ENCODE peak calls at places on chromosomes 11 and 22, in nine cellular contexts. One of them, this sample, is unnamed. For H3K4me1, the result is how much of the 10 kb centered on the place peaks cover.

GRCh38 chr11:96426356-96427103 is 36.7 kb downstream of the JRKL start:
- DNase-seq in uterus: no peak
- DNase-seq in tibial artery: no peak
- DNase-seq in kidney: no peak
- DNase-seq in A549: peak
- DNase-seq in testis: no peak
- DNase-seq in fibroblast of lung: peak
- DNase-seq in adrenal gland: no peak
- DNase-seq in breast epithelium: no peak
- DNase-seq in this sample: no peak

GRCh38 chr22:20494978-20495860 is at the start of gene KLHL22:
- DNase-seq in uterus: no peak
- DNase-seq in tibial artery: peak
- DNase-seq in kidney: peak
- DNase-seq in A549: no peak
- DNase-seq in testis: no peak
- DNase-seq in fibroblast of lung: peak
- DNase-seq in adrenal gland: peak
- DNase-seq in breast epithelium: no peak
- DNase-seq in this sample: peak

GRCh38 chr11:15195454-15196200 is 80.9 kb downstream of the INSC start:
- DNase-seq in uterus: no peak
- DNase-seq in tibial artery: no peak
- DNase-seq in kidney: no peak
- DNase-seq in A549: no peak
- DNase-seq in testis: no peak
- DNase-seq in fibroblast of lung: no peak
- DNase-seq in adrenal gland: no peak
- DNase-seq in breast epithelium: no peak
- DNase-seq in this sample: no peak

GRCh38 chr11:116946414-116946813 is 109.0 kb upstream of the APOA1 start:
- DNase-seq in uterus: no peak
- DNase-seq in tibial artery: no peak
- DNase-seq in kidney: no peak
- DNase-seq in A549: no peak
- DNase-seq in testis: no peak
- DNase-seq in fibroblast of lung: no peak
- DNase-seq in adrenal gland: no peak
- DNase-seq in breast epithelium: no peak
- DNase-seq in this sample: no peak

GRCh38 chr22:19797631-19798319 is 37.2 kb downstream of the TBX1 start:
- DNase-seq in uterus: no peak
- DNase-seq in tibial artery: no peak
- DNase-seq in kidney: peak
- DNase-seq in A549: no peak
- DNase-seq in testis: no peak
- DNase-seq in fibroblast of lung: no peak
- DNase-seq in adrenal gland: no peak
- DNase-seq in breast epithelium: no peak
- DNase-seq in this sample: no peak

GRCh38 chr22:31039393-31039792 is 41.7 kb upstream of the SMTN start:
- DNase-seq in uterus: peak
- DNase-seq in tibial artery: no peak
- DNase-seq in kidney: peak
- DNase-seq in A549: no peak
- DNase-seq in testis: peak
- DNase-seq in fibroblast of lung: peak
- DNase-seq in adrenal gland: peak
- DNase-seq in breast epithelium: no peak
- DNase-seq in this sample: peak

GRCh38 chr22:40216041-40216756 is 38.5 kb downstream of the TNRC6B start:
- DNase-seq in uterus: no peak
- DNase-seq in tibial artery: no peak
- DNase-seq in kidney: no peak
- DNase-seq in A549: no peak
- DNase-seq in testis: no peak
- DNase-seq in fibroblast of lung: no peak
- DNase-seq in adrenal gland: no peak
- DNase-seq in breast epithelium: no peak
- DNase-seq in this sample: no peak

GRCh38 chr11:126485021-126485781 is 129.7 kb downstream of the ST3GAL4 start:
- DNase-seq in uterus: no peak
- DNase-seq in tibial artery: no peak
- DNase-seq in kidney: no peak
- DNase-seq in A549: no peak
- DNase-seq in testis: no peak
- DNase-seq in fibroblast of lung: peak
- DNase-seq in adrenal gland: no peak
- DNase-seq in breast epithelium: no peak
- DNase-seq in this sample: no peak

GRCh38 chr11:68609761-68610160 is 74.6 kb upstream of the GAL start:
- DNase-seq in uterus: no peak
- DNase-seq in tibial artery: no peak
- DNase-seq in kidney: no peak
- DNase-seq in A549: no peak
- DNase-seq in testis: no peak
- DNase-seq in fibroblast of lung: no peak
- DNase-seq in adrenal gland: no peak
- DNase-seq in breast epithelium: no peak
- DNase-seq in this sample: no peak

GRCh38 chr11:94201004-94201465 is 72.4 kb downstream of the PANX1 start:
- DNase-seq in uterus: no peak
- DNase-seq in tibial artery: no peak
- DNase-seq in kidney: no peak
- DNase-seq in A549: peak
- DNase-seq in testis: no peak
- DNase-seq in fibroblast of lung: peak
- DNase-seq in adrenal gland: no peak
- DNase-seq in breast epithelium: no peak
- DNase-seq in this sample: no peak

GRCh38 chr11:67050139-67050538 is 6.5 kb upstream of the RHOD start:
- DNase-seq in uterus: no peak
- DNase-seq in tibial artery: no peak
- DNase-seq in kidney: no peak
- DNase-seq in A549: no peak
- DNase-seq in testis: no peak
- DNase-seq in fibroblast of lung: no peak
- DNase-seq in adrenal gland: no peak
- DNase-seq in breast epithelium: no peak
- DNase-seq in this sample: no peak

GRCh38 chr11:122763108-122763507 is 75.2 kb upstream of the CRTAM start:
- DNase-seq in uterus: no peak
- DNase-seq in tibial artery: no peak
- DNase-seq in kidney: no peak
- DNase-seq in A549: no peak
- DNase-seq in testis: no peak
- DNase-seq in fibroblast of lung: no peak
- DNase-seq in adrenal gland: no peak
- DNase-seq in breast epithelium: no peak
- DNase-seq in this sample: no peak

GRCh38 chr22:27212617-27213177 is 555.3 kb downstream of the MIAT start:
- DNase-seq in uterus: peak
- DNase-seq in tibial artery: peak
- DNase-seq in kidney: no peak
- DNase-seq in A549: peak
- DNase-seq in testis: peak
- DNase-seq in fibroblast of lung: peak
- DNase-seq in adrenal gland: peak
- DNase-seq in breast epithelium: peak
- DNase-seq in this sample: peak

GRCh38 chr11:102306048-102306575 is 11.2 kb upstream of the BIRC3 start:
- DNase-seq in uterus: no peak
- DNase-seq in tibial artery: no peak
- DNase-seq in kidney: peak
- DNase-seq in A549: peak
- DNase-seq in testis: peak
- DNase-seq in fibroblast of lung: no peak
- DNase-seq in adrenal gland: no peak
- DNase-seq in breast epithelium: peak
- DNase-seq in this sample: no peak

GRCh38 chr11:129577986-129578385 is 202.3 kb downstream of the BARX2 start:
- DNase-seq in uterus: no peak
- DNase-seq in tibial artery: no peak
- DNase-seq in kidney: no peak
- DNase-seq in A549: no peak
- DNase-seq in testis: no peak
- DNase-seq in fibroblast of lung: no peak
- DNase-seq in adrenal gland: no peak
- DNase-seq in breast epithelium: no peak
- DNase-seq in this sample: no peak

GRCh38 chr11:6315811-6316425 is 4.4 kb downstream of the CAVIN3 start:
- DNase-seq in uterus: peak
- DNase-seq in tibial artery: peak
- DNase-seq in kidney: peak
- DNase-seq in A549: peak
- DNase-seq in testis: peak
- DNase-seq in fibroblast of lung: peak
- DNase-seq in adrenal gland: peak
- DNase-seq in breast epithelium: peak
- DNase-seq in this sample: peak
- H3K4me3 ChIP-seq in uterus: peak
- H3K4me3 ChIP-seq in tibial artery: peak
- H3K4me3 ChIP-seq in kidney: no peak
- H3K4me3 ChIP-seq in A549: no peak
- H3K4me3 ChIP-seq in testis: no peak
- H3K4me3 ChIP-seq in fibroblast of lung: no peak
- H3K4me3 ChIP-seq in adrenal gland: no peak
- H3K4me3 ChIP-seq in breast epithelium: peak
- H3K4me3 ChIP-seq in this sample: no peak

DNA sequence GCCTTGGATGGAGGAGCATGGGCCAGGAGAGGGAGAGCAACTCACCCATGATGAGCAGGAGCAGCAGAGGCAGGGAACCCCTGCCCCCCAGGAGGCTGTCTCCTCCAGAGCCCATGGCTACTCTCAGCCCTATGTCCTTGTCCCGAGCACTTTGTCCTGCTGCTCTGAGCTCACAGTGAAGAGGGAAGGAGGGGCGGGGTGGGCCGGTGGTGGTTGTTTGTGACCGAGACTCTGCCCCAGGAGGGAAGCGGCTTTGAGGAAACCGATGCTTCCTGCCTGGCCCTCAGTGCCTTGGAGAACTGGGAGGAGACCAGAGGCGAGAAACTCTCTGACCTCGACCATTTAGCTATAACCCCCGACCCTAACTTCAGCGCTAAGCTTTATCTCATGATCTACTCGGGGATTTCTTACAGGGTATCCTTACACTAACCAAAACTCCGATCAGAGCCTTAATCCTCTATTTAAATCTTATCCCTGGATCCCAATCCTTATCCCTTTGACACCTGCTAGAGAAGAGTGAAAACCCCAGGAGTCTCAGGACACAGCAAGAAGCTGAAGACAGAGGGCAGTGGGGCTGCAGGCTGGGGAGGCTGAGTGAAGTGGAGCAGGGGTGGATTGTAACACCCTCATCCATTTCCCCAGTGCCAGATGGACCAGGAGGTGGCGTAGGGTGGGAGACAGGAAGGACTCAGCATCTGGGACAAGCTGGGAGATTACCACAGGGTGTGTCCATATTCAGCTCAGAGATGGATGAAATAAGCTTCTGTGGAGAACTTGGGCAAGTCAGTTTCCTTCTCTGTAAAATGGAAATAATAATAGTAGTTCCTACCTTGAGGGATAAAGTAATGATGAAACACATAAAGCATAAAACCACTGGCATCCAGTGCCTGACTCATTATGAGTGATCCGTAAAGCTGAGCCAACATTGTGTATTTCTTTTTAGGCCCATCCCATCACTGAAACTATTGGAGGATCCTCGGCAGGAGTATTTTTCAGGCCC is at the start of gene ROBO4:
- DNase-seq in uterus: peak
- DNase-seq in tibial artery: peak
- DNase-seq in kidney: no peak
- DNase-seq in A549: no peak
- DNase-seq in testis: no peak
- DNase-seq in fibroblast of lung: peak
- DNase-seq in adrenal gland: peak
- DNase-seq in breast epithelium: no peak
- DNase-seq in this sample: peak
- TF ChIP-seq CTCF in uterus: no peak
- TF ChIP-seq CTCF in tibial artery: no peak
- TF ChIP-seq CTCF in kidney: no peak
- TF ChIP-seq CTCF in A549: no peak
- TF ChIP-seq CTCF in testis: no peak
- TF ChIP-seq CTCF in fibroblast of lung: no peak
- TF ChIP-seq CTCF in adrenal gland: no peak
- TF ChIP-seq CTCF in breast epithelium: no peak
- TF ChIP-seq CTCF in this sample: no peak

DNA sequence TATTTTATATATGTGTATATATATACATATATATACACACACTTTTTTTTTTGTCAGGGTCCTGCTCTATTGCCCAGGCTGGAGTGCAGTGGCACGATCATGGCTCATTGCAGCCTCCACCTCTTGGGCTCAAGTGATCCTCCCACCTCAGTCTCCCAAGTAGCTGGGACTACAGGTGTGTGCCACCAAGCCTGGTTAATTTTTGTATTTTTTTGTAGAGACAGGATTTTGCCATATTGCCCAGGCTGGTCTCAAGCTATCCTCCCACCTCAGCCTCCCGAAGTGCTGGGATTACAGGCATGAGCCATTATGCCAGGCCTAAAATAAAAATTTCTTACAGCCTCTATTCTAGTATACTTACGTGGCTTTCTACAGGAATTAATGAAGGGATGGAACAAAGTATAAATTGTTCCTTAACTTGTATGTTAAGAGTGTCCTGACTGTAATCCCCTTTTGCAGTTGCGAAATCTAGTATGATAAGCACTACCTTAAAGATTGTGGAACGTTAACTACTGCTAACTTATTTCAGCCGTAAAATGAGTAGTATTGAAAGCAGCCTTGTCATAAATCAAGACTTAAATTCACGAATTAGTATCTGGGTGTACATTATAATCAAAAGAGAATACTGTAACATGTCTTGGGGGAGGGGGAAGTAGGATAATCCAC is 2.1 kb downstream of the TRAF6 start:
- DNase-seq in uterus: no peak
- DNase-seq in tibial artery: peak
- DNase-seq in kidney: no peak
- DNase-seq in A549: no peak
- DNase-seq in testis: no peak
- DNase-seq in fibroblast of lung: no peak
- DNase-seq in adrenal gland: no peak
- DNase-seq in breast epithelium: no peak
- DNase-seq in this sample: no peak
- H3K4me1 ChIP-seq in uterus: under half
- H3K4me1 ChIP-seq in tibial artery: under half
- H3K4me1 ChIP-seq in kidney: under half
- H3K4me1 ChIP-seq in A549: under half
- H3K4me1 ChIP-seq in testis: under half
- H3K4me1 ChIP-seq in fibroblast of lung: under half
- H3K4me1 ChIP-seq in adrenal gland: under half
- H3K4me1 ChIP-seq in breast epithelium: under half
- H3K4me1 ChIP-seq in this sample: under half

DNA sequence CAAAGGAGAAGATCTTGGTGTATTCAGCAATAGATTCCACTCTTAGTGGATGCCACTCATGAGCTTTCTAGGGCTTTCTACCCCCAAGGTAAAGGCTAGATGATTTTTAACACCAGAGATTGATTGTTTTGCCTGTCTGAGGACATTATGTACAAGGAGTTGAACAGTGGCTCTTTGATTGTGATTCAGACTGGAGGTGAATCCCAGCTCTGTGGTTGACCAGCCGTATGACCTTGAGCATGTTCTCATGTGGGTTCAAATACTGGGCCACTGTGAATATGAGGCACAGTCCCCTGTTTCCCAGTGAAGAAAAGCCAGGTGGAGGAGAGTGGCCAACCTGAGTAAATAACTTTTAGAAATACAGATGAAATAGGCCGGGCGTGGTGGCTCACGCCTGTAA is 24.0 kb upstream of the PARVB start:
- DNase-seq in uterus: no peak
- DNase-seq in tibial artery: no peak
- DNase-seq in kidney: no peak
- DNase-seq in A549: no peak
- DNase-seq in testis: peak
- DNase-seq in fibroblast of lung: no peak
- DNase-seq in adrenal gland: no peak
- DNase-seq in breast epithelium: no peak
- DNase-seq in this sample: no peak
- H3K4me3 ChIP-seq in uterus: no peak
- H3K4me3 ChIP-seq in tibial artery: no peak
- H3K4me3 ChIP-seq in kidney: no peak
- H3K4me3 ChIP-seq in A549: no peak
- H3K4me3 ChIP-seq in testis: no peak
- H3K4me3 ChIP-seq in fibroblast of lung: no peak
- H3K4me3 ChIP-seq in adrenal gland: no peak
- H3K4me3 ChIP-seq in breast epithelium: no peak
- H3K4me3 ChIP-seq in this sample: no peak